ENCODE peak calls at places on chromosomes 4 and X, in nine cellular contexts. J is heart left ventricle, A is astrocyte of the spinal cord, T is choroid plexus epithelial cell, F is mucosa of descending colon, Z is body of pancreas, D is fibroblast of lung, P is MM.1S, Y is natural killer cell. E is an unnamed sample.

GRCh38 chrX:72609313-72609712 is 36.7 kb upstream of the HDAC8 start:
- DNase-seq in D (no peak), Z (no peak), T (peak), J (no peak), Y (no peak), F (no peak), A (peak), P (no peak), E (no peak)

GRCh38 chr4:21845663-21846062 is 102.9 kb downstream of the KCNIP4 start:
- DNase-seq in D (peak), J (no peak), Y (no peak), F (no peak), A (no peak), T (peak), Z (no peak), P (no peak), E (no peak)

GRCh38 chrX:72061091-72061490 is 70.6 kb downstream of the RTL5 start:
- DNase-seq in Z (no peak), D (peak), J (no peak), F (no peak), Y (no peak), A (no peak), T (no peak), P (no peak), E (no peak)

GRCh38 chrX:109847257-109848187 is 114.5 kb upstream of the ACSL4 start:
- DNase-seq in Y (no peak), A (peak), Z (no peak), F (no peak), J (no peak), P (no peak), D (peak), T (peak), E (no peak)

GRCh38 chrX:30971761-30972603 is 82.9 kb upstream of the TAB3 start:
- DNase-seq in D (peak), T (peak), F (no peak), Z (peak), A (peak), J (no peak), Y (no peak), P (peak), E (no peak)

GRCh38 chr4:15476396-15476795 is 6.7 kb downstream of the CC2D2A start:
- DNase-seq in D (no peak), P (no peak), A (no peak), Z (no peak), J (no peak), Y (no peak), F (no peak), T (no peak), E (no peak)

GRCh38 chr4:86840858-86841257 is 8.3 kb downstream of the SLC10A6 start:
- DNase-seq in Y (no peak), F (no peak), A (no peak), P (no peak), Z (no peak), T (no peak), J (no peak), D (peak), E (no peak)

GRCh38 chrX:80550722-80551121 is 130.5 kb downstream of the TENT5D start:
- DNase-seq in D (no peak), J (no peak), F (no peak), Y (no peak), T (no peak), Z (no peak), P (peak), A (no peak), E (no peak)

GRCh38 chr4:52057196-52057595 is 6.1 kb downstream of the SPATA18 start:
- DNase-seq in Z (no peak), P (no peak), A (no peak), D (no peak), T (peak), Y (no peak), F (no peak), J (no peak), E (no peak)

GRCh38 chrX:149937881-149938426 is 337 bp downstream of the EOLA2 start:
- DNase-seq in Y (peak), J (no peak), P (peak), T (no peak), Z (peak), A (peak), D (peak), F (peak), E (peak)

GRCh38 chr4:16767861-16768260 is 130.6 kb downstream of the LDB2 start:
- DNase-seq in D (no peak), A (no peak), P (no peak), T (no peak), Y (no peak), F (no peak), J (no peak), Z (no peak), E (no peak)

GRCh38 chr4:5711479-5712184 is 631 bp downstream of the EVC start:
- DNase-seq in A (peak), T (peak), P (peak), F (no peak), Z (peak), J (no peak), Y (no peak), D (peak), E (no peak)

GRCh38 chrX:43589735-43590515 is 66.2 kb upstream of the MAOA start:
- DNase-seq in T (peak), D (no peak), P (no peak), Y (no peak), F (no peak), A (peak), J (no peak), Z (no peak), E (no peak)

GRCh38 chrX:27599928-27600327 is 9.8 kb downstream of the DCAF8L2 start:
- DNase-seq in Z (no peak), J (no peak), D (peak), A (peak), F (no peak), Y (no peak), T (peak), P (no peak), E (no peak)

GRCh38 chr4:163679189-163679588 is 184.7 kb downstream of the TMA16 start:
- DNase-seq in J (no peak), D (no peak), A (no peak), T (peak), P (no peak), Y (no peak), F (no peak), Z (no peak), E (no peak)

GRCh38 chrX:104310084-104310483 is 55.4 kb upstream of the ESX1 start:
- DNase-seq in J (no peak), P (no peak), F (no peak), D (peak), T (peak), Y (no peak), Z (no peak), A (peak), E (no peak)

GRCh38 chr4:152448806-152449205 is 87.1 kb downstream of the FBXW7 start:
- DNase-seq in P (no peak), T (no peak), J (no peak), D (no peak), F (no peak), A (no peak), Y (no peak), Z (no peak), E (no peak)

GRCh38 chr4:136917312-136918110 is 614.8 kb downstream of the PCDH18 start:
- DNase-seq in D (no peak), A (no peak), P (no peak), Y (no peak), F (peak), T (no peak), Z (no peak), J (peak), E (no peak)

GRCh38 chr4:181687116-181687515 is 556.1 kb upstream of the TENM3 start:
- DNase-seq in D (peak), Z (no peak), J (no peak), P (no peak), Y (no peak), A (peak), F (no peak), T (no peak), E (no peak)

GRCh38 chr4:76562851-76563803 is 128.1 kb downstream of the SHROOM3 start:
- DNase-seq in D (peak), Y (no peak), T (peak), A (peak), Z (peak), J (no peak), P (no peak), F (no peak), E (no peak)

GRCh38 chr4:139973015-139973414 is 181.0 kb downstream of the MAML3 start:
- DNase-seq in D (peak), A (peak), Z (no peak), T (no peak), J (no peak), F (no peak), Y (no peak), P (no peak), E (no peak)

GRCh38 chr4:56146956-56147355 is 198.2 kb downstream of the CEP135 start:
- DNase-seq in D (no peak), J (no peak), Z (no peak), Y (no peak), A (no peak), F (no peak), T (no peak), P (no peak), E (no peak)

GRCh38 chr4:10180927-10181744 is 64.5 kb upstream of the WDR1 start:
- DNase-seq in D (peak), A (no peak), F (no peak), Y (no peak), P (peak), T (peak), J (no peak), Z (no peak), E (no peak)

GRCh38 chrX:119237526-119238035 is 1.5 kb downstream of the PGRMC1 start:
- DNase-seq in P (no peak), Z (no peak), A (no peak), J (no peak), T (peak), Y (no peak), F (no peak), D (no peak), E (no peak)

GRCh38 chr4:169416997-169417396 is 146.2 kb upstream of the SH3RF1 start:
- DNase-seq in Y (no peak), T (no peak), J (no peak), P (no peak), A (peak), F (no peak), D (peak), Z (no peak), E (no peak)

GRCh38 chr4:38449506-38450174 is 214.4 kb upstream of the KLF3 start:
- DNase-seq in Y (no peak), D (peak), J (no peak), A (no peak), F (no peak), P (no peak), T (peak), Z (peak), E (no peak)

GRCh38 chrX:106178826-106179225 is 10.7 kb downstream of the PWWP3B start:
- DNase-seq in Z (no peak), T (peak), J (no peak), D (no peak), P (no peak), A (peak), F (no peak), Y (no peak), E (no peak)
- TF ChIP-seq CTCF in Z (no peak), T (peak), J (no peak), D (no peak), P (no peak), A (peak), F (no peak), Y (no peak), E (no peak)

GRCh38 chr4:166735553-166735952 is 498.7 kb downstream of the SPOCK3 start:
- DNase-seq in F (no peak), A (no peak), Y (no peak), P (no peak), J (no peak), T (no peak), D (no peak), Z (no peak), E (no peak)
- TF ChIP-seq CTCF in F (no peak), A (no peak), Y (no peak), P (no peak), J (no peak), T (no peak), D (no peak), Z (no peak), E (no peak)

GRCh38 chrX:33831211-33831610 is 300.9 kb downstream of the FAM47A start:
- DNase-seq in T (no peak), D (no peak), F (no peak), J (no peak), P (no peak), Y (no peak), Z (no peak), A (no peak), E (no peak)
- TF ChIP-seq CTCF in T (no peak), D (no peak), F (no peak), J (no peak), P (no peak), Y (no peak), Z (no peak), A (no peak), E (no peak)

GRCh38 chr4:1231637-1232360 is 17.1 kb downstream of the CTBP1 start:
- DNase-seq in Y (no peak), T (peak), J (peak), P (no peak), Z (no peak), D (no peak), A (no peak), F (peak), E (no peak)

GRCh38 chr4:1230971-1231636 is 17.8 kb downstream of the CTBP1 start:
- DNase-seq in F (no peak), J (no peak), D (no peak), A (no peak), Y (no peak), P (no peak), Z (no peak), T (no peak), E (no peak)

GRCh38 chr4:1230316-1230715 is 18.6 kb downstream of the CTBP1 start:
- DNase-seq in T (no peak), Z (no peak), Y (no peak), F (no peak), J (no peak), D (no peak), A (no peak), P (no peak), E (no peak)

GRCh38 chr4:1227817-1228216 is 21.1 kb downstream of the CTBP1 start:
- DNase-seq in A (no peak), Z (no peak), T (no peak), F (no peak), P (no peak), Y (no peak), J (no peak), D (no peak), E (no peak)

GRCh38 chr4:1229117-1229849 is 19.6 kb downstream of the CTBP1 start:
- DNase-seq in J (no peak), F (no peak), A (no peak), T (no peak), P (no peak), Y (no peak), Z (no peak), D (no peak), E (no peak)
- TF ChIP-seq CTCF in J (no peak), F (no peak), A (no peak), T (no peak), P (no peak), Y (no peak), Z (no peak), D (no peak), E (no peak)

GRCh38 chr4:153542835-153543234 is 76.7 kb downstream of the TMEM131L start:
- DNase-seq in A (no peak), Z (no peak), F (no peak), Y (no peak), D (no peak), J (no peak), P (no peak), T (no peak), E (no peak)
- TF ChIP-seq CTCF in A (no peak), Z (no peak), F (no peak), Y (peak), D (no peak), J (no peak), P (peak), T (peak), E (no peak)

GRCh38 chrX:11460347-11460746 is 167.1 kb downstream of the AMELX start:
- DNase-seq in J (no peak), T (no peak), Y (no peak), A (no peak), D (no peak), P (no peak), F (no peak), Z (no peak), E (no peak)
- TF ChIP-seq CTCF in J (no peak), T (peak), Y (no peak), A (no peak), D (no peak), P (no peak), F (no peak), Z (no peak), E (no peak)

DNA sequence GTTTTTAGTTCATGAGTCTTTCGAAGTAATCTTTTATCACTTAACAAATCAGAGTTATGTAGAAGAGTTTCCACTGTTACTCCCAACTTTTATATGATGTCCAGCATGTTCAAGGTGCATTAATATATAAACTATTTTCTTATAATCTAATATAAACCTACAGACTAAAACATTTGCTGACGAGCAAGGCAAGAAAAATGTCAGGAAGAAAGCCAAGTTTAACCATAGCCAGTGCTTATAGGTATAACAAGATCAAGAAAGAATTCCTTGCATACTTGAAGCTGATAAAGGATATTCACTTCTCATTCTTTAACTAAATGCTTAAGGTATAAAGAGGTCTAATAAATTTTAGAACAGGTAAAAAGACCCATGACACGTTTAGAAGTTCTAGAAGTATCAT is 167.7 kb downstream of the NPNT start:
- DNase-seq in Y (no peak), D (peak), Z (no peak), F (no peak), J (no peak), P (no peak), A (peak), T (peak), E (no peak)
- TF ChIP-seq CTCF in Y (no peak), D (no peak), Z (no peak), F (no peak), J (no peak), P (no peak), A (no peak), T (no peak), E (no peak)

GRCh38 chr4:175622887-175623286 is 189.2 kb downstream of the GPM6A start:
- DNase-seq in D (peak), J (no peak), F (no peak), T (no peak), A (no peak), P (peak), Y (no peak), Z (no peak), E (no peak)
- TF ChIP-seq CTCF in D (no peak), J (no peak), F (no peak), T (no peak), A (no peak), P (peak), Y (no peak), Z (no peak), E (no peak)

E was measured in coronary artery.